ENCODE peak calls at places on chromosome 14, in six cellular contexts. D is heart right ventricle; X is naive B cell; I is GM04504; O is stimulated activated CD4-positive, alpha-beta T cell treated with anti-CD3 and anti-CD28 coated beads, Interleukin-2, amount 100 ng/mL, for 48 hours; A is Daoy. N is an unnamed sample.

GRCh38 chr14:90561920-90562319 is 165.1 kb downstream of the CALM1 start:
- DNase-seq in D (no peak), X (no peak), O (no peak), A (no peak), I (no peak), N (no peak)

GRCh38 chr14:68043752-68044151 is 224.2 kb downstream of the RAD51B start:
- DNase-seq in O (no peak), X (no peak), A (no peak), D (no peak), I (no peak), N (no peak)

GRCh38 chr14:86237733-86238132 is 707.8 kb downstream of the FLRT2 start:
- DNase-seq in D (no peak), A (peak), X (peak), I (no peak), O (no peak), N (no peak)

GRCh38 chr14:25033358-25033757 is 16.6 kb downstream of the STXBP6 start:
- DNase-seq in X (no peak), O (no peak), D (no peak), I (no peak), A (no peak), N (no peak)

GRCh38 chr14:56648508-56649301 is 69.1 kb downstream of the TMEM260 start:
- DNase-seq in D (no peak), O (no peak), I (no peak), X (no peak), A (no peak), N (no peak)

GRCh38 chr14:99819514-99819913 is 26.3 kb downstream of the EML1 start:
- DNase-seq in I (no peak), A (no peak), O (peak), D (no peak), X (no peak), N (peak)

GRCh38 chr14:67263499-67264149 is 22.4 kb downstream of the PALS1 start:
- DNase-seq in I (no peak), X (no peak), O (no peak), D (no peak), A (peak), N (no peak)

GRCh38 chr14:103100281-103101121 is 6.0 kb downstream of the EXOC3L4 start:
- DNase-seq in X (no peak), D (no peak), I (no peak), O (no peak), A (no peak), N (no peak)

GRCh38 chr14:71103662-71104484 is 196.6 kb downstream of the PCNX1 start:
- DNase-seq in I (peak), O (no peak), A (peak), D (peak), X (peak), N (no peak)

GRCh38 chr14:52683985-52684520 is 11.3 kb downstream of the ERO1A start:
- DNase-seq in D (no peak), X (no peak), A (no peak), I (no peak), O (no peak), N (no peak)

GRCh38 chr14:90495357-90496276 is 98.8 kb downstream of the CALM1 start:
- DNase-seq in O (peak), I (peak), X (peak), A (peak), D (peak), N (peak)

N was measured in mesenteric fat pad.